ENCODE peak calls at places on chromosomes 1 and 21, in six cellular contexts. N is fibroblast of lung, F is neuronal stem cell, D is PC-3, Z is DND-41, J is MM.1S. V is an unnamed sample.

GRCh38 chr1:171754971-171755370 is 13.1 kb upstream of the VAMP4 start:
- DNase-seq in N (peak; percentile 17), F (no peak), D (no peak), Z (no peak), J (no peak), V (no peak)

GRCh38 chr21:15904389-15904788 is 174.6 kb downstream of the USP25 start:
- DNase-seq in N (no peak), F (no peak), D (no peak), Z (no peak), J (no peak), V (no peak)

GRCh38 chr1:152047954-152048640 is 11.3 kb upstream of the S100A11 start:
- DNase-seq in N (peak; percentile 98), F (peak; percentile 59), D (peak; percentile 99), Z (peak; percentile 90), J (peak; percentile 99), V (peak; percentile 93)

GRCh38 chr1:109253803-109254620 is 4.7 kb downstream of the CELSR2 start:
- DNase-seq in N (no peak), F (peak; percentile 56), D (no peak), Z (no peak), J (no peak), V (no peak)

GRCh38 chr1:237677979-237678378 is 212.7 kb downstream of the ZP4 start:
- DNase-seq in N (peak; percentile 78), F (no peak), D (peak; percentile 34), Z (no peak), J (peak; percentile 47), V (no peak)

GRCh38 chr1:162080472-162081015 is 11.1 kb downstream of the NOS1AP start:
- DNase-seq in N (no peak), F (no peak), D (no peak), Z (no peak), J (no peak), V (no peak)

GRCh38 chr1:74368335-74368734 is 133.1 kb downstream of the TNNI3K start:
- DNase-seq in N (no peak), F (no peak), D (peak; percentile 81), Z (no peak), J (no peak), V (no peak)

GRCh38 chr1:205633421-205633976 is 1.7 kb upstream of the ELK4 start:
- DNase-seq in N (peak; percentile 34), F (no peak), D (peak; percentile 78), Z (no peak), J (no peak), V (no peak)

GRCh38 chr1:48917070-48917454 is 140.4 kb upstream of the BEND5 start:
- DNase-seq in N (no peak), F (no peak), D (no peak), Z (no peak), J (no peak), V (no peak)

GRCh38 chr1:234188454-234188792 is 184.8 kb upstream of the COA6 start:
- DNase-seq in N (no peak), F (peak; percentile 35), D (peak; percentile 22), Z (peak; percentile 91), J (no peak), V (peak; percentile 64)

GRCh38 chr1:196056966-196057365 is 551.3 kb downstream of the KCNT2 start:
- DNase-seq in N (no peak), F (peak; percentile 29), D (no peak), Z (no peak), J (no peak), V (no peak)

GRCh38 chr1:156251527-156251926 is 3.7 kb upstream of the PAQR6 start:
- DNase-seq in N (no peak), F (no peak), D (no peak), Z (no peak), J (no peak), V (no peak)

GRCh38 chr1:216562383-216562782 is 139.1 kb upstream of the USH2A start:
- DNase-seq in N (peak; percentile 29), F (no peak), D (peak; percentile 24), Z (no peak), J (no peak), V (no peak)

GRCh38 chr1:167564592-167564991 is 11.0 kb upstream of the CREG1 start:
- DNase-seq in N (no peak), F (no peak), D (peak; percentile 47), Z (peak; percentile 20), J (no peak), V (no peak)

GRCh38 chr1:100785399-100786082 is 66.0 kb downstream of the VCAM1 start:
- DNase-seq in N (peak; percentile 71), F (no peak), D (peak; percentile 28), Z (no peak), J (no peak), V (no peak)

GRCh38 chr1:240462766-240463410 is 149.1 kb downstream of the GREM2 start:
- DNase-seq in N (no peak), F (no peak), D (no peak), Z (no peak), J (no peak), V (no peak)

GRCh38 chr1:201016211-201016651 is 7.3 kb downstream of the KIF21B start:
- DNase-seq in N (peak; percentile 14), F (no peak), D (peak; percentile 42), Z (no peak), J (no peak), V (no peak)

DNA sequence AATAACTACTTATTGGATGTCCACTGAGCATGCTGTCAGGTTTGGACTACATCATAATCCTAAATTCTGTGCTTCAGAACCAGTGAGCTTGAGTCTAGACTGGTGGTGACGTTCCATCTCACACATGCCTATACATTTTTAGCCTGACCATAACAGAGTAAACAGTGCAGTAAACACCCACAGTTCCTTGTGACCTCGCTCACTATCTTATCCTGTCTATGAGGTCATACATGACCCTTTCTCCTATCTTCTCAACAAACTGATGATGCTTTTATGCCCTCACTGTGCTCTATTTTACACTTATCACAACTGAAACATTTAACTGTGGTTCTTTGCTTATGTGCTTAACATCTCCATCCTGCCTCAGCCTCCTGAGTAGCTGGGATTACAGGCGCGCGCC is 91.2 kb downstream of the ENAH start:
- DNase-seq in N (no peak), F (no peak), D (no peak), Z (no peak), J (no peak), V (no peak)
- H3K36me3 ChIP-seq in N (no peaks in the 10 kb centered on the region), F (peaks cover 93% of the 10 kb centered on the region), D (peaks cover 23% of the 10 kb centered on the region), Z (no peaks in the 10 kb centered on the region), J (no peaks in the 10 kb centered on the region), V (no peaks in the 10 kb centered on the region)

GRCh38 chr1:203321273-203322052 is 16.1 kb downstream of the BTG2 start:
- DNase-seq in N (no peak), F (no peak), D (no peak), Z (no peak), J (no peak), V (peak; percentile 33)
- H3K4me2 ChIP-seq in N (no peak overlapping the region), F (no peak overlapping the region), D (no peak overlapping the region), Z (peak overlapping the region; percentile 57), J (peak overlapping the region; percentile 95), V (peak overlapping the region; percentile 98)

DNA sequence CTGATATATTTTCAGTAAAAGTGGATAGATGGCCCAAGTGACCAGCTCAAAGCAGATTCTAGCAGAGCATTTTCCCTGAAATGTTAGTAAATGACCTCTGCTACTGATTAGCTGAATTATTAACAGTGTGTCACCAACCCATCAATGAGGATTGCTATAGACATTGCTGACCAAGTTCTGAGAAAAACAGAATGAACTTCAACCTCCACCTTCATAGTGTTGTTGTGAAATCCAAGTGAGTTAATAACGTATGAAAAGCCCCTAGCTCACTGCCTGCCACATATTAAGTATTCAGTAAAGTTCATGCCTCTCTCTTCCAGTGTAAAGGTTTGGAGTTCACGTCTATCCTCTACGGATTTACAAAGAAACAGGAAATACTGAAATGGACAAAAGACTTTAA is 15.8 kb downstream of the PLPP3 start:
- DNase-seq in N (no peak), F (no peak), D (no peak), Z (no peak), J (no peak), V (no peak)
- H3K4me1 ChIP-seq in N (peaks cover 5% of the 10 kb centered on the region), F (peaks cover 50% of the 10 kb centered on the region), D (no peaks in the 10 kb centered on the region), Z (peaks cover 3% of the 10 kb centered on the region), J (peaks cover 5% of the 10 kb centered on the region), V (peaks cover 9% of the 10 kb centered on the region)

GRCh38 chr1:81950845-81951244 is 150.1 kb downstream of the ADGRL2 start:
- DNase-seq in N (peak; percentile 45), F (no peak), D (no peak), Z (no peak), J (no peak), V (no peak)

GRCh38 chr1:81949421-81949820 is 148.7 kb downstream of the ADGRL2 start:
- DNase-seq in N (no peak), F (no peak), D (no peak), Z (no peak), J (no peak), V (no peak)

GRCh38 chr1:81954388-81955023 is 153.8 kb downstream of the ADGRL2 start:
- DNase-seq in N (no peak), F (no peak), D (no peak), Z (no peak), J (no peak), V (no peak)

GRCh38 chr1:81948495-81948894 is 147.8 kb downstream of the ADGRL2 start:
- DNase-seq in N (no peak), F (no peak), D (no peak), Z (no peak), J (no peak), V (no peak)

GRCh38 chr1:81950037-81950436 is 149.3 kb downstream of the ADGRL2 start:
- DNase-seq in N (no peak), F (no peak), D (no peak), Z (peak; percentile 27), J (no peak), V (no peak)
- H3K36me3 ChIP-seq in N (no peaks in the 10 kb centered on the region), F (peaks cover 99% of the 10 kb centered on the region), D (no peaks in the 10 kb centered on the region), Z (no peaks in the 10 kb centered on the region), J (no peaks in the 10 kb centered on the region), V (no peaks in the 10 kb centered on the region)

GRCh38 chr1:72286401-72286800 is 4.1 kb upstream of the NEGR1 start:
- DNase-seq in N (no peak), F (no peak), D (no peak), Z (no peak), J (no peak), V (no peak)

GRCh38 chr1:72284398-72285073 is 2.2 kb upstream of the NEGR1 start:
- DNase-seq in N (peak; percentile 79), F (peak; percentile 59), D (peak; percentile 97), Z (peak; percentile 64), J (peak; percentile 79), V (no peak)

GRCh38 chr1:72283204-72284083 is 1.1 kb upstream of the NEGR1 start:
- DNase-seq in N (peak; percentile 73), F (peak; percentile 67), D (peak; percentile 73), Z (peak; percentile 76), J (peak; percentile 30), V (no peak)

GRCh38 chr1:72284084-72284397 is 1.7 kb upstream of the NEGR1 start:
- DNase-seq in N (no peak), F (no peak), D (no peak), Z (no peak), J (no peak), V (no peak)

GRCh38 chr1:72285074-72285425 is 2.7 kb upstream of the NEGR1 start:
- DNase-seq in N (no peak), F (no peak), D (no peak), Z (no peak), J (no peak), V (no peak)
- H3K4me2 ChIP-seq in N (peak overlapping the region; percentile 85), F (peak overlapping the region; percentile 91), D (peak overlapping the region; percentile 90), Z (peak overlapping the region; percentile 97), J (peak overlapping the region; percentile 98), V (no peak overlapping the region)

DNA sequence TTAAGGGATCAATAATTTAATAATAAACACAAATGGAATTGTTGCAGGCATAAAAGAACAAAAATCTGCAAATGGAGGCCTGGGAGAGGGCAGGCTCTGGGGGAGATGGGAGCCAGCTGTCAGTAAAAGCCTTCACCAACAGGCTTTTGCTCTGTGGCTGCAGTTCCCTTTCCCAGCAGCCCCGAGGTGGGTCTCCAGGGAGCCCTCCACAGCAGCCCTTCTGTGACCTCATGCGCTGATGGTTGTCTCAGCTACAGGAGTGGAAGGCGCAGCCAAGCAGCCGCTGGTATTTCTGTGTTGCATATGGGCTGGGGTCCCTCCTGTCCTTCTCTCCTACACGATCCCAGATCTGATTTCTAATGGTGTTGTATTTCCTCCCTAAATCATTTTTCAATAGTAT is 42.4 kb upstream of the SCCPDH start:
- DNase-seq in N (peak; percentile 31), F (no peak), D (no peak), Z (no peak), J (no peak), V (peak; percentile 92)
- H3K4me1 ChIP-seq in N (peaks cover 20% of the 10 kb centered on the region), F (no peaks in the 10 kb centered on the region), D (no peaks in the 10 kb centered on the region), Z (no peaks in the 10 kb centered on the region), J (no peaks in the 10 kb centered on the region), V (peaks cover 27% of the 10 kb centered on the region)

V was measured in Karpas-422.